ENCODE peak calls at places on chromosome 14, in four cellular contexts. S, U, P and X are unnamed samples.
A peak's percentile ranks its signal among the peaks of the same experiment; 100 is the strongest.

GRCh38 chr14:60681271-60681670 is 32.0 kb upstream of the SIX1 start:
- DNase-seq in S (no peak), U (no peak), P (no peak), X (no peak)

GRCh38 chr14:61406670-61407069 is 85.3 kb downstream of the PRKCH start:
- DNase-seq in S (no peak), U (no peak), P (peak; percentile 68), X (no peak)

GRCh38 chr14:52494444-52494843 is 57.9 kb downstream of the TXNDC16 start:
- DNase-seq in S (no peak), U (no peak), P (no peak), X (no peak)

GRCh38 chr14:87131879-87132278 is 861.1 kb downstream of the GALC start:
- DNase-seq in S (no peak), U (no peak), P (no peak), X (no peak)

GRCh38 chr14:83129503-83129902 is 1595.8 kb upstream of the SEL1L start:
- DNase-seq in S (no peak), U (no peak), P (no peak), X (no peak)

GRCh38 chr14:59631237-59631636 is 54.6 kb upstream of the CCDC175 start:
- DNase-seq in S (no peak), U (no peak), P (no peak), X (no peak)

GRCh38 chr14:68487805-68488590 is 304.9 kb downstream of the ZFP36L1 start:
- DNase-seq in S (no peak), U (no peak), P (no peak), X (no peak)

GRCh38 chr14:61031026-61031425 is 50.0 kb downstream of the SLC38A6 start:
- DNase-seq in S (no peak), U (no peak), P (no peak), X (no peak)

GRCh38 chr14:72892103-72892878 is 1.6 kb downstream of the DPF3 start:
- DNase-seq in S (no peak), U (no peak), P (peak; percentile 76), X (no peak)

GRCh38 chr14:101862711-101863110 is 101.2 kb downstream of the PPP2R5C start:
- DNase-seq in S (no peak), U (no peak), P (no peak), X (no peak)

GRCh38 chr14:39247256-39247655 is 13.5 kb downstream of the MIA2 start:
- DNase-seq in S (no peak), U (no peak), P (no peak), X (no peak)

GRCh38 chr14:60637490-60638452 is 11.5 kb downstream of the SIX1 start:
- DNase-seq in S (no peak), U (no peak), P (no peak), X (no peak)

GRCh38 chr14:30994681-30995620 is 30.5 kb upstream of the AP4S1 start:
- DNase-seq in S (no peak), U (no peak), P (no peak), X (no peak)

GRCh38 chr14:24369463-24369862 is 1.5 kb downstream of the NFATC4 start:
- DNase-seq in S (peak; percentile 71), U (no peak), P (no peak), X (no peak)

GRCh38 chr14:76348898-76349297 is 27.0 kb upstream of the ESRRB start:
- DNase-seq in S (no peak), U (no peak), P (no peak), X (no peak)

GRCh38 chr14:91867316-91867988 is at the start of gene TC2N:
- DNase-seq in S (no peak), U (no peak), P (peak; percentile 72), X (no peak)

GRCh38 chr14:73463411-73463810 is 5.1 kb upstream of the NUMB start:
- DNase-seq in S (peak; percentile 75), U (no peak), P (no peak), X (peak; percentile 38)

GRCh38 chr14:65833256-65833880 is 420.8 kb downstream of the FUT8 start:
- DNase-seq in S (no peak), U (no peak), P (no peak), X (no peak)

GRCh38 chr14:61080591-61081010 is 99.6 kb downstream of the SLC38A6 start:
- DNase-seq in S (no peak), U (no peak), P (no peak), X (no peak)

GRCh38 chr14:68622856-68623255 is 170.0 kb downstream of the ZFP36L1 start:
- DNase-seq in S (no peak), U (no peak), P (peak; percentile 8), X (no peak)

GRCh38 chr14:26917086-26917485 is 319.3 kb upstream of the NOVA1 start:
- DNase-seq in S (no peak), U (no peak), P (no peak), X (no peak)

GRCh38 chr14:34930591-34931069 is 52.2 kb upstream of the SRP54 start:
- DNase-seq in S (no peak), U (peak; percentile 24), P (no peak), X (no peak)

GRCh38 chr14:96121660-96122395 is 82.7 kb downstream of the C14orf132 start:
- DNase-seq in S (no peak), U (no peak), P (no peak), X (no peak)

GRCh38 chr14:99601301-99601945 is 2.6 kb downstream of the CCDC85C start:
- DNase-seq in S (no peak), U (no peak), P (no peak), X (peak; percentile 68)

GRCh38 chr14:78785265-78785664 is 615.1 kb downstream of the NRXN3 start:
- DNase-seq in S (no peak), U (no peak), P (no peak), X (no peak)

GRCh38 chr14:66998013-66998412 is 191.2 kb upstream of the GARIN2 start:
- DNase-seq in S (no peak), U (no peak), P (no peak), X (no peak)